ENCODE peak calls at places on chromosomes 12 and 14, in six cellular contexts. I is cerebellum; X is head of caudate nucleus; J is lung; E is ovary; T is stimulated activated CD8-positive, alpha-beta memory T cell treated with anti-CD3 and anti-CD28 coated beads, Interleukin-15, amount 100 ng/mL, for 1 hour. O is an unnamed sample.

GRCh38 chr14:103404032-103404918 is 19.1 kb downstream of the MARK3 start:
- DNase-seq in I (no peak), X (no peak), J (peak; percentile 32), E (no peak), T (no peak), O (no peak)

GRCh38 chr12:130477701-130478100 is 140.0 kb downstream of the PIWIL1 start:
- DNase-seq in I (no peak), X (no peak), J (no peak), E (no peak), T (no peak), O (no peak)

GRCh38 chr12:114529956-114530355 is 124.0 kb upstream of the TBX5 start:
- DNase-seq in I (no peak), X (no peak), J (no peak), E (no peak), T (no peak), O (no peak)

GRCh38 chr14:96479435-96480146 is 22.6 kb upstream of the PAPOLA start:
- DNase-seq in I (no peak), X (no peak), J (no peak), E (no peak), T (no peak), O (no peak)

GRCh38 chr14:65287264-65288131 is 125.0 kb upstream of the FUT8 start:
- DNase-seq in I (no peak), X (no peak), J (no peak), E (no peak), T (peak; percentile 17), O (no peak)

GRCh38 chr12:47024463-47024862 is 55.0 kb upstream of the PCED1B start:
- DNase-seq in I (no peak), X (no peak), J (no peak), E (no peak), T (no peak), O (no peak)

GRCh38 chr12:51907864-51908425 is 641 bp downstream of the ACVRL1 start:
- DNase-seq in I (no peak), X (no peak), J (no peak), E (no peak), T (no peak), O (no peak)

GRCh38 chr12:1691123-1692007 is 495 bp downstream of the ADIPOR2 start:
- DNase-seq in I (peak; percentile 35), X (peak; percentile 51), J (peak; percentile 35), E (no peak), T (no peak), O (peak; percentile 32)

GRCh38 chr12:114163766-114164165 is 197.6 kb upstream of the RBM19 start:
- DNase-seq in I (no peak), X (no peak), J (no peak), E (no peak), T (no peak), O (no peak)

GRCh38 chr12:42326466-42327226 is 679 bp downstream of the PPHLN1 start:
- DNase-seq in I (peak; percentile 12), X (peak; percentile 17), J (no peak), E (no peak), T (no peak), O (no peak)

GRCh38 chr12:632102-632696 is 31.0 kb downstream of the NINJ2 start:
- DNase-seq in I (no peak), X (no peak), J (peak; percentile 69), E (no peak), T (no peak), O (no peak)

GRCh38 chr12:51868821-51869489 is 18.9 kb upstream of the ANKRD33 start:
- DNase-seq in I (peak; percentile 35), X (no peak), J (no peak), E (no peak), T (no peak), O (peak; percentile 53)

GRCh38 chr12:129696952-129697351 is 206.9 kb downstream of the TMEM132D start:
- DNase-seq in I (no peak), X (no peak), J (no peak), E (no peak), T (no peak), O (no peak)

GRCh38 chr12:93419388-93420034 is 22.2 kb downstream of the UBE2N start:
- DNase-seq in I (peak; percentile 47), X (no peak), J (no peak), E (no peak), T (no peak), O (no peak)

GRCh38 chr14:68397371-68397779 is 395.5 kb downstream of the ZFP36L1 start:
- DNase-seq in I (no peak), X (peak; percentile 34), J (peak; percentile 77), E (no peak), T (no peak), O (no peak)

GRCh38 chr12:92533280-92533890 is 169.4 kb upstream of the PLEKHG7 start:
- DNase-seq in I (no peak), X (no peak), J (no peak), E (no peak), T (no peak), O (no peak)

GRCh38 chr14:73188501-73188903 is 48.8 kb upstream of the PAPLN start:
- DNase-seq in I (no peak), X (no peak), J (no peak), E (no peak), T (no peak), O (no peak)

GRCh38 chr14:103801459-103801858 is 45.9 kb downstream of the PPP1R13B start:
- DNase-seq in I (no peak), X (no peak), J (peak; percentile 34), E (no peak), T (no peak), O (no peak)

GRCh38 chr12:48969160-48969771 is 2.3 kb downstream of the WNT10B start:
- DNase-seq in I (no peak), X (no peak), J (no peak), E (no peak), T (no peak), O (no peak)

GRCh38 chr12:132345126-132345525 is 15.7 kb upstream of the GALNT9 start:
- DNase-seq in I (no peak), X (no peak), J (no peak), E (no peak), T (no peak), O (no peak)

GRCh38 chr14:56580317-56580711 is 716 bp downstream of the TMEM260 start:
- DNase-seq in I (no peak), X (no peak), J (no peak), E (no peak), T (no peak), O (no peak)

GRCh38 chr12:119069029-119069731 is 87.8 kb downstream of the SRRM4 start:
- DNase-seq in I (no peak), X (no peak), J (no peak), E (no peak), T (no peak), O (no peak)

GRCh38 chr12:89825591-89826449 is 117.2 kb upstream of the ATP2B1 start:
- DNase-seq in I (no peak), X (no peak), J (no peak), E (no peak), T (no peak), O (no peak)

GRCh38 chr14:102922490-102923200 is at the start of gene AMN:
- DNase-seq in I (no peak), X (no peak), J (no peak), E (no peak), T (no peak), O (no peak)